ENCODE peak calls at places on chromosomes 2 and 18, in four cellular contexts. B is frontal cortex, Z is iPS-NIHi11, I is HS-5. D is an unnamed sample.

GRCh38 chr2:160657206-160657605 is 163.6 kb upstream of the RBMS1 start:
- DNase-seq in B (no peak), Z (no peak), I (no peak), D (no peak)

GRCh38 chr2:19759880-19760279 is 141.9 kb downstream of the TTC32 start:
- DNase-seq in B (no peak), Z (no peak), I (no peak), D (no peak)

GRCh38 chr18:68724021-68724420 is 9.1 kb upstream of the TMX3 start:
- DNase-seq in B (no peak), Z (no peak), I (no peak), D (no peak)

GRCh38 chr2:72010647-72011355 is 136.9 kb downstream of the CYP26B1 start:
- DNase-seq in B (no peak), Z (no peak), I (no peak), D (no peak)

GRCh38 chr2:118032169-118033013 is 18.5 kb upstream of the CCDC93 start:
- DNase-seq in B (peak), Z (peak), I (no peak), D (no peak)

GRCh38 chr2:85133751-85134254 is 611 bp downstream of the TCF7L1 start:
- DNase-seq in B (peak), Z (peak), I (no peak), D (peak)

GRCh38 chr18:59681521-59682004 is 15.7 kb downstream of the CCBE1 start:
- DNase-seq in B (no peak), Z (no peak), I (no peak), D (no peak)

GRCh38 chr2:132515010-132515409 is 98.4 kb downstream of the GPR39 start:
- DNase-seq in B (no peak), Z (no peak), I (no peak), D (no peak)

GRCh38 chr2:149410701-149411484 is 80.5 kb downstream of the LYPD6 start:
- DNase-seq in B (no peak), Z (no peak), I (peak), D (no peak)

GRCh38 chr18:31267823-31268481 is 50.0 kb upstream of the DSG1 start:
- DNase-seq in B (no peak), Z (no peak), I (no peak), D (no peak)

GRCh38 chr2:100580474-100581264 is 17.9 kb downstream of the PDCL3 start:
- DNase-seq in B (peak), Z (no peak), I (no peak), D (no peak)

GRCh38 chr2:227147023-227147422 is 17.0 kb downstream of the COL4A4 start:
- DNase-seq in B (no peak), Z (no peak), I (peak), D (no peak)

D was measured in left ventricle myocardium superior.